ENCODE peak calls at places on chromosomes 7 and 10, in ten cellular contexts. One of them, this sample, is unnamed. For H3K4me1 and H3K27me3, the result is how much of the 10 kb centered on the place peaks cover.

GRCh38 chr7:69596723-69597277 is 1.5 kb upstream of the AUTS2 start:
- DNase-seq in K562: no peak
- DNase-seq in transverse colon: no peak
- DNase-seq in tibial nerve: no peak
- DNase-seq in ovary: no peak
- DNase-seq in SK-N-SH: no peak
- DNase-seq in upper lobe of left lung: no peak
- DNase-seq in sigmoid colon: no peak
- DNase-seq in suprapubic skin: no peak
- DNase-seq in HepG2: no peak
- DNase-seq in this sample: no peak

GRCh38 chr7:84247591-84247990 is 53.0 kb upstream of the SEMA3A start:
- DNase-seq in K562: no peak
- DNase-seq in transverse colon: no peak
- DNase-seq in tibial nerve: no peak
- DNase-seq in ovary: no peak
- DNase-seq in SK-N-SH: no peak
- DNase-seq in upper lobe of left lung: no peak
- DNase-seq in sigmoid colon: no peak
- DNase-seq in suprapubic skin: no peak
- DNase-seq in HepG2: no peak
- DNase-seq in this sample: no peak

GRCh38 chr10:34681933-34682332 is 133.2 kb downstream of the PARD3 start:
- DNase-seq in K562: no peak
- DNase-seq in transverse colon: no peak
- DNase-seq in tibial nerve: no peak
- DNase-seq in ovary: no peak
- DNase-seq in SK-N-SH: no peak
- DNase-seq in upper lobe of left lung: no peak
- DNase-seq in sigmoid colon: no peak
- DNase-seq in suprapubic skin: no peak
- DNase-seq in HepG2: no peak
- DNase-seq in this sample: no peak

GRCh38 chr10:120671491-120671890 is 179.7 kb upstream of the WDR11 start:
- DNase-seq in K562: no peak
- DNase-seq in transverse colon: no peak
- DNase-seq in tibial nerve: no peak
- DNase-seq in ovary: no peak
- DNase-seq in SK-N-SH: no peak
- DNase-seq in upper lobe of left lung: no peak
- DNase-seq in sigmoid colon: no peak
- DNase-seq in suprapubic skin: no peak
- DNase-seq in HepG2: no peak
- DNase-seq in this sample: no peak

GRCh38 chr10:69321037-69321715 is 42.9 kb downstream of the HK1 start:
- DNase-seq in K562: no peak
- DNase-seq in transverse colon: no peak
- DNase-seq in tibial nerve: no peak
- DNase-seq in ovary: no peak
- DNase-seq in SK-N-SH: no peak
- DNase-seq in upper lobe of left lung: peak
- DNase-seq in sigmoid colon: no peak
- DNase-seq in suprapubic skin: no peak
- DNase-seq in HepG2: no peak
- DNase-seq in this sample: no peak

GRCh38 chr7:134571746-134572461 is 23.0 kb downstream of the AKR1B15 start:
- DNase-seq in K562: no peak
- DNase-seq in transverse colon: no peak
- DNase-seq in tibial nerve: no peak
- DNase-seq in ovary: no peak
- DNase-seq in SK-N-SH: no peak
- DNase-seq in upper lobe of left lung: no peak
- DNase-seq in sigmoid colon: no peak
- DNase-seq in suprapubic skin: no peak
- DNase-seq in HepG2: no peak
- DNase-seq in this sample: no peak

GRCh38 chr7:43041724-43042123 is 70.7 kb upstream of the HECW1 start:
- DNase-seq in K562: no peak
- DNase-seq in transverse colon: no peak
- DNase-seq in tibial nerve: no peak
- DNase-seq in ovary: no peak
- DNase-seq in SK-N-SH: no peak
- DNase-seq in upper lobe of left lung: no peak
- DNase-seq in sigmoid colon: no peak
- DNase-seq in suprapubic skin: no peak
- DNase-seq in HepG2: no peak
- DNase-seq in this sample: no peak

GRCh38 chr7:13990319-13990983 is 985 bp upstream of the ETV1 start:
- DNase-seq in K562: no peak
- DNase-seq in transverse colon: peak
- DNase-seq in tibial nerve: no peak
- DNase-seq in ovary: peak
- DNase-seq in SK-N-SH: peak
- DNase-seq in upper lobe of left lung: peak
- DNase-seq in sigmoid colon: peak
- DNase-seq in suprapubic skin: no peak
- DNase-seq in HepG2: peak
- DNase-seq in this sample: peak

GRCh38 chr7:2065516-2065915 is 167.2 kb downstream of the MAD1L1 start:
- DNase-seq in K562: no peak
- DNase-seq in transverse colon: no peak
- DNase-seq in tibial nerve: no peak
- DNase-seq in ovary: no peak
- DNase-seq in SK-N-SH: peak
- DNase-seq in upper lobe of left lung: no peak
- DNase-seq in sigmoid colon: no peak
- DNase-seq in suprapubic skin: no peak
- DNase-seq in HepG2: no peak
- DNase-seq in this sample: no peak

GRCh38 chr10:99234067-99234738 is 1.4 kb downstream of the HPSE2 start:
- DNase-seq in K562: no peak
- DNase-seq in transverse colon: peak
- DNase-seq in tibial nerve: peak
- DNase-seq in ovary: no peak
- DNase-seq in SK-N-SH: peak
- DNase-seq in upper lobe of left lung: peak
- DNase-seq in sigmoid colon: peak
- DNase-seq in suprapubic skin: peak
- DNase-seq in HepG2: no peak
- DNase-seq in this sample: peak

GRCh38 chr10:97422921-97423420 is 3.0 kb upstream of the PGAM1 start:
- DNase-seq in K562: no peak
- DNase-seq in transverse colon: no peak
- DNase-seq in tibial nerve: no peak
- DNase-seq in ovary: peak
- DNase-seq in SK-N-SH: no peak
- DNase-seq in upper lobe of left lung: no peak
- DNase-seq in sigmoid colon: no peak
- DNase-seq in suprapubic skin: no peak
- DNase-seq in HepG2: no peak
- DNase-seq in this sample: no peak

GRCh38 chr7:42714361-42714760 is 197.5 kb downstream of the C7orf25 start:
- DNase-seq in K562: no peak
- DNase-seq in transverse colon: no peak
- DNase-seq in tibial nerve: no peak
- DNase-seq in ovary: no peak
- DNase-seq in SK-N-SH: no peak
- DNase-seq in upper lobe of left lung: no peak
- DNase-seq in sigmoid colon: no peak
- DNase-seq in suprapubic skin: no peak
- DNase-seq in HepG2: no peak
- DNase-seq in this sample: no peak

GRCh38 chr10:119896061-119896655 is 3.6 kb downstream of the SEC23IP start:
- DNase-seq in K562: no peak
- DNase-seq in transverse colon: no peak
- DNase-seq in tibial nerve: no peak
- DNase-seq in ovary: no peak
- DNase-seq in SK-N-SH: no peak
- DNase-seq in upper lobe of left lung: peak
- DNase-seq in sigmoid colon: no peak
- DNase-seq in suprapubic skin: no peak
- DNase-seq in HepG2: peak
- DNase-seq in this sample: peak

GRCh38 chr10:54133201-54133600 is 667.8 kb downstream of the PCDH15 start:
- DNase-seq in K562: no peak
- DNase-seq in transverse colon: no peak
- DNase-seq in tibial nerve: no peak
- DNase-seq in ovary: no peak
- DNase-seq in SK-N-SH: peak
- DNase-seq in upper lobe of left lung: no peak
- DNase-seq in sigmoid colon: no peak
- DNase-seq in suprapubic skin: no peak
- DNase-seq in HepG2: no peak
- DNase-seq in this sample: no peak

GRCh38 chr10:117373848-117374505 is 1.3 kb downstream of the PDZD8 start:
- DNase-seq in K562: peak
- DNase-seq in transverse colon: peak
- DNase-seq in tibial nerve: no peak
- DNase-seq in ovary: peak
- DNase-seq in SK-N-SH: peak
- DNase-seq in upper lobe of left lung: peak
- DNase-seq in sigmoid colon: peak
- DNase-seq in suprapubic skin: peak
- DNase-seq in HepG2: no peak
- DNase-seq in this sample: peak

GRCh38 chr7:106068538-106068961 is 43.6 kb downstream of the SYPL1 start:
- DNase-seq in K562: no peak
- DNase-seq in transverse colon: no peak
- DNase-seq in tibial nerve: no peak
- DNase-seq in ovary: no peak
- DNase-seq in SK-N-SH: peak
- DNase-seq in upper lobe of left lung: no peak
- DNase-seq in sigmoid colon: no peak
- DNase-seq in suprapubic skin: no peak
- DNase-seq in HepG2: no peak
- DNase-seq in this sample: no peak

GRCh38 chr7:34019431-34019830 is 114.1 kb downstream of the BMPER start:
- DNase-seq in K562: no peak
- DNase-seq in transverse colon: no peak
- DNase-seq in tibial nerve: no peak
- DNase-seq in ovary: no peak
- DNase-seq in SK-N-SH: no peak
- DNase-seq in upper lobe of left lung: peak
- DNase-seq in sigmoid colon: no peak
- DNase-seq in suprapubic skin: no peak
- DNase-seq in HepG2: no peak
- DNase-seq in this sample: no peak

GRCh38 chr10:117626228-117626627 is 83.7 kb downstream of the EMX2 start:
- DNase-seq in K562: no peak
- DNase-seq in transverse colon: no peak
- DNase-seq in tibial nerve: no peak
- DNase-seq in ovary: no peak
- DNase-seq in SK-N-SH: no peak
- DNase-seq in upper lobe of left lung: no peak
- DNase-seq in sigmoid colon: no peak
- DNase-seq in suprapubic skin: no peak
- DNase-seq in HepG2: no peak
- DNase-seq in this sample: no peak

GRCh38 chr7:19268737-19269136 is 123.5 kb upstream of the FERD3L start:
- DNase-seq in K562: no peak
- DNase-seq in transverse colon: no peak
- DNase-seq in tibial nerve: no peak
- DNase-seq in ovary: no peak
- DNase-seq in SK-N-SH: no peak
- DNase-seq in upper lobe of left lung: no peak
- DNase-seq in sigmoid colon: no peak
- DNase-seq in suprapubic skin: no peak
- DNase-seq in HepG2: no peak
- DNase-seq in this sample: no peak

GRCh38 chr7:44196450-44196872 is 4.3 kb upstream of the YKT6 start:
- DNase-seq in K562: peak
- DNase-seq in transverse colon: no peak
- DNase-seq in tibial nerve: no peak
- DNase-seq in ovary: peak
- DNase-seq in SK-N-SH: peak
- DNase-seq in upper lobe of left lung: no peak
- DNase-seq in sigmoid colon: peak
- DNase-seq in suprapubic skin: peak
- DNase-seq in HepG2: peak
- DNase-seq in this sample: no peak

GRCh38 chr7:69597278-69598076 is 798 bp upstream of the AUTS2 start:
- DNase-seq in K562: no peak
- DNase-seq in transverse colon: no peak
- DNase-seq in tibial nerve: peak
- DNase-seq in ovary: peak
- DNase-seq in SK-N-SH: peak
- DNase-seq in upper lobe of left lung: peak
- DNase-seq in sigmoid colon: peak
- DNase-seq in suprapubic skin: peak
- DNase-seq in HepG2: no peak
- DNase-seq in this sample: peak

GRCh38 chr10:77984986-77985385 is 44.3 kb downstream of the POLR3A start:
- DNase-seq in K562: no peak
- DNase-seq in transverse colon: no peak
- DNase-seq in tibial nerve: no peak
- DNase-seq in ovary: no peak
- DNase-seq in SK-N-SH: no peak
- DNase-seq in upper lobe of left lung: no peak
- DNase-seq in sigmoid colon: no peak
- DNase-seq in suprapubic skin: no peak
- DNase-seq in HepG2: no peak
- DNase-seq in this sample: no peak
- H3K4me1 ChIP-seq in K562: under half
- H3K4me1 ChIP-seq in transverse colon: under half
- H3K4me1 ChIP-seq in tibial nerve: under half
- H3K4me1 ChIP-seq in ovary: under half
- H3K4me1 ChIP-seq in SK-N-SH: under half
- H3K4me1 ChIP-seq in upper lobe of left lung: under half
- H3K4me1 ChIP-seq in sigmoid colon: under half
- H3K4me1 ChIP-seq in suprapubic skin: under half
- H3K4me1 ChIP-seq in HepG2: under half
- H3K4me1 ChIP-seq in this sample: under half

GRCh38 chr7:81956520-81956919 is 186.7 kb upstream of the HGF start:
- DNase-seq in K562: peak
- DNase-seq in transverse colon: no peak
- DNase-seq in tibial nerve: no peak
- DNase-seq in ovary: no peak
- DNase-seq in SK-N-SH: peak
- DNase-seq in upper lobe of left lung: no peak
- DNase-seq in sigmoid colon: no peak
- DNase-seq in suprapubic skin: no peak
- DNase-seq in HepG2: peak
- DNase-seq in this sample: no peak
- TF ChIP-seq EP300 in K562: no peak
- TF ChIP-seq EP300 in transverse colon: no peak
- TF ChIP-seq EP300 in tibial nerve: no peak
- TF ChIP-seq EP300 in ovary: no peak
- TF ChIP-seq EP300 in SK-N-SH: no peak
- TF ChIP-seq EP300 in upper lobe of left lung: no peak
- TF ChIP-seq EP300 in sigmoid colon: no peak
- TF ChIP-seq EP300 in suprapubic skin: no peak
- TF ChIP-seq EP300 in HepG2: no peak
- TF ChIP-seq EP300 in this sample: no peak

GRCh38 chr10:125473138-125473793 is 209.7 kb downstream of the TEX36 start:
- DNase-seq in K562: no peak
- DNase-seq in transverse colon: no peak
- DNase-seq in tibial nerve: no peak
- DNase-seq in ovary: no peak
- DNase-seq in SK-N-SH: peak
- DNase-seq in upper lobe of left lung: no peak
- DNase-seq in sigmoid colon: no peak
- DNase-seq in suprapubic skin: no peak
- DNase-seq in HepG2: no peak
- DNase-seq in this sample: no peak
- H3K27me3 ChIP-seq in K562: under half
- H3K27me3 ChIP-seq in transverse colon: under half
- H3K27me3 ChIP-seq in tibial nerve: under half
- H3K27me3 ChIP-seq in ovary: under half
- H3K27me3 ChIP-seq in SK-N-SH: under half
- H3K27me3 ChIP-seq in upper lobe of left lung: under half
- H3K27me3 ChIP-seq in sigmoid colon: under half
- H3K27me3 ChIP-seq in suprapubic skin: under half
- H3K27me3 ChIP-seq in HepG2: under half
- H3K27me3 ChIP-seq in this sample: under half

GRCh38 chr10:62912086-62912485 is 95.9 kb upstream of the EGR2 start:
- DNase-seq in K562: no peak
- DNase-seq in transverse colon: no peak
- DNase-seq in tibial nerve: no peak
- DNase-seq in ovary: no peak
- DNase-seq in SK-N-SH: no peak
- DNase-seq in upper lobe of left lung: no peak
- DNase-seq in sigmoid colon: no peak
- DNase-seq in suprapubic skin: no peak
- DNase-seq in HepG2: no peak
- DNase-seq in this sample: no peak
- H3K4me1 ChIP-seq in K562: under half
- H3K4me1 ChIP-seq in transverse colon: under half
- H3K4me1 ChIP-seq in tibial nerve: under half
- H3K4me1 ChIP-seq in ovary: under half
- H3K4me1 ChIP-seq in SK-N-SH: under half
- H3K4me1 ChIP-seq in upper lobe of left lung: under half
- H3K4me1 ChIP-seq in sigmoid colon: under half
- H3K4me1 ChIP-seq in suprapubic skin: under half
- H3K4me1 ChIP-seq in HepG2: under half
- H3K4me1 ChIP-seq in this sample: under half

This sample was measured in stomach.